ENCODE peak calls at places on chromosomes 7 and 10, in five cellular contexts. N is ovary; E is astrocyte; T is brain microvascular endothelial cell; M is effector memory CD4-positive, alpha-beta T cell. R is an unnamed sample. For H3K36me3, the result is how much of the 10 kb centered on the place peaks cover.

GRCh38 chr10:118459642-118460193 is 117.6 kb upstream of the FAM204A start:
- DNase-seq in E (peak), N (peak), T (peak), M (peak), R (no peak)

GRCh38 chr7:157477550-157478212 is 140.9 kb downstream of the DNAJB6 start:
- DNase-seq in T (no peak), N (no peak), E (no peak), M (no peak), R (no peak)

GRCh38 chr10:47350671-47351640 is 2.8 kb downstream of the RBP3 start:
- DNase-seq in M (no peak), E (no peak), N (no peak), T (no peak), R (no peak)

GRCh38 chr10:34319197-34319846 is 495.8 kb downstream of the PARD3 start:
- DNase-seq in M (no peak), N (peak), E (peak), T (peak), R (no peak)

GRCh38 chr7:34612671-34613070 is 45.3 kb upstream of the NPSR1 start:
- DNase-seq in T (no peak), E (peak), M (no peak), N (no peak), R (no peak)

GRCh38 chr7:74544706-74545469 is 91.2 kb downstream of the GTF2IRD1 start:
- DNase-seq in E (peak), M (no peak), N (no peak), T (peak), R (no peak)

GRCh38 chr10:11236234-11236633 is 218.6 kb downstream of the CELF2 start:
- DNase-seq in T (no peak), N (no peak), E (peak), M (peak), R (no peak)

GRCh38 chr7:94300176-94300835 is 94.4 kb upstream of the COL1A2 start:
- DNase-seq in T (peak), N (no peak), E (no peak), M (no peak), R (no peak)

GRCh38 chr10:97517778-97518561 is 19.2 kb downstream of the UBTD1 start:
- DNase-seq in T (no peak), E (no peak), N (no peak), M (no peak), R (no peak)

GRCh38 chr10:31932838-31933237 is 4.2 kb upstream of the ARHGAP12 start:
- DNase-seq in T (no peak), M (no peak), N (no peak), E (no peak), R (no peak)

GRCh38 chr10:72784551-72785421 is 92.8 kb downstream of the MCU start:
- DNase-seq in N (peak), M (no peak), T (peak), E (peak), R (no peak)

GRCh38 chr10:88282876-88283275 is 300.2 kb downstream of the RNLS start:
- DNase-seq in M (no peak), E (no peak), T (no peak), N (no peak), R (no peak)

GRCh38 chr10:30647089-30647488 is 17.5 kb upstream of the LYZL2 start:
- DNase-seq in N (no peak), T (no peak), M (no peak), E (peak), R (no peak)

GRCh38 chr7:111486472-111487142 is 75.7 kb downstream of the IMMP2L start:
- DNase-seq in T (peak), M (no peak), N (no peak), E (peak), R (no peak)

GRCh38 chr10:71747808-71748523 is 25.4 kb downstream of the VSIR start:
- DNase-seq in N (no peak), M (no peak), T (no peak), E (no peak), R (no peak)

GRCh38 chr10:44069573-44069972 is 315.3 kb downstream of the CXCL12 start:
- DNase-seq in E (peak), M (no peak), T (no peak), N (no peak), R (no peak)

GRCh38 chr7:31082450-31082849 is 30.3 kb downstream of the ADCYAP1R1 start:
- DNase-seq in T (no peak), N (no peak), E (no peak), M (no peak), R (no peak)

GRCh38 chr7:66267249-66267648 is 62.1 kb downstream of the TPST1 start:
- DNase-seq in T (peak), M (no peak), E (peak), N (no peak), R (peak)

GRCh38 chr10:82190432-82191260 is 315.7 kb downstream of the NRG3 start:
- DNase-seq in M (no peak), T (no peak), N (no peak), E (peak), R (no peak)

GRCh38 chr10:28284126-28284525 is 18.7 kb downstream of the MPP7 start:
- DNase-seq in E (no peak), T (no peak), N (no peak), M (no peak), R (no peak)

GRCh38 chr10:101609481-101609880 is 21.4 kb downstream of the DPCD start:
- DNase-seq in M (no peak), N (no peak), T (peak), E (peak), R (no peak)

GRCh38 chr7:26507375-26508068 is 215.9 kb downstream of the SNX10 start:
- DNase-seq in E (no peak), N (no peak), M (no peak), T (no peak), R (no peak)

GRCh38 chr10:37865264-37865663 is 7.9 kb upstream of the ZNF248 start:
- DNase-seq in T (no peak), E (no peak), N (no peak), M (no peak), R (no peak)

GRCh38 chr10:17416442-17417211 is 37.8 kb downstream of the ST8SIA6 start:
- DNase-seq in M (no peak), T (no peak), E (no peak), N (no peak), R (no peak)

DNA sequence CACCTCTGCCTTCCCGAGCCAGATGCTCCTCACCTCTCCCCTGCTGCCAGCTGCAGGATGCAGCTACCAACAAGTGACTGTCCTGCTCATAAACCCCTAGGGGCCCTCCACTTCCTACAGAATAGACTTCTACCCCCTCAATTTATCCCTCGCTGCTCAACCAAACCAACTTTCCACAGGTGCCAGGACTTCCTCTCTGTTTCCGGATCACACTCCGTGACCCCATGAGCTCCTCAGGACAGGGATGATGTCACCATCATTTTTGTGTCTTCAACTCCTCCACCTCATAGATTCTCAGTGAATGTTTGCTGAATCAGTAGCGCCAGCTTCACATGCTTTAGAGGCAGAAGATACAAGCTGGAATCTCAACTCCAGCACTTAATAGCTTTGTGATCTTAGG is 25.8 kb upstream of the ADRB1 start:
- DNase-seq in N (no peak), E (no peak), T (no peak), M (no peak), R (no peak)
- H3K27ac ChIP-seq in N (no peak), E (no peak), T (no peak), M (no peak), R (no peak)

DNA sequence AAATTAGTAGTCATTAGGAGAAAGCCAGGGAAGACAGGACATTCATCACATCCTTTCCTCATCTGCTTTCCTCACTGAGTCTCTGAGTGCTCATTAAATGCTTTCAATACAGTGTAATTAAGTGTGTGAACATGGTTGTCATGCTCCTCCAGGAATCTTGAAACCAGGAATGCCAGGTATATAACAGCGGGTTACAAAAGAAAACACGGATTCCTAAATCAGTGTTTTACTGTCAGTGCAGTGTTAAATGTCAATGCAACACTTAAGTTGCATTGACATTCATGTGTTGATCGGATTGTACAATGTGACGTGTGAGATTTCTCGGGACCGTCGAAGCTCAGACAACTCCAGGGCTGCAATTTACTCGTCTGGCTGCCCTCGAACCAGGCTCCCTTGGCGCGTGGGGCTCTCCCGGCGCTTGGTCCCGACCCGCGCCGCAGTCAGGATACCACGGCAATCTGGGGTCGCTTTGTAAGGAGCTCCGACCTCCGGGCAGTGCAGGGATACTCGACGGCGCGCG is 455 bp upstream of the SPAG6 start:
- DNase-seq in N (no peak), E (no peak), M (no peak), T (no peak), R (no peak)
- H3K4me3 ChIP-seq in N (no peak), E (no peak), M (no peak), T (no peak), R (peak)

GRCh38 chr10:18607979-18608378 is 43.4 kb downstream of the NSUN6 start:
- DNase-seq in M (no peak), T (no peak), N (no peak), E (peak), R (no peak)

GRCh38 chr10:18610517-18610916 is 40.9 kb downstream of the NSUN6 start:
- DNase-seq in M (no peak), T (peak), E (peak), N (no peak), R (no peak)

GRCh38 chr10:18608581-18608980 is 42.8 kb downstream of the NSUN6 start:
- DNase-seq in E (no peak), T (no peak), N (no peak), M (no peak), R (no peak)

GRCh38 chr10:18607503-18607902 is 43.9 kb downstream of the NSUN6 start:
- DNase-seq in T (peak), M (no peak), E (peak), N (no peak), R (peak)

DNA sequence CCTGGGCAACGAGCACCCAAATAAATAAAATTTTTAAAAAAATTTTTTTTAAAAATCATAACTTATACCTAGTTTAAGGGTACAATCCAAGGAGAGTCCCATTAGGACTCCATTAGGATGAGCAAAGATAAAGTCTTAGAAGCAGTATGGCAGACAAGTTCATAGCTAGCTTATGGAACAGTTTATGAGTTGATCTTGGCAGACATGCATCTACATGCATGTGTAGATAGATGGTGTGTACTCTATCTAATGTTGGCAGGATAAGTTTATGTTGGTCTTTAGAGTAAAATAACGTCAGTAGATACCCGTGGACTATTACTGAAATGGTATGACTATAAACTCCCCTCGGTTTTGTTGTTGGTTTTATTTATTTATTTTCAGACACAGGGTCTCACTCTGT is 40.2 kb downstream of the NSUN6 start:
- DNase-seq in T (no peak), E (no peak), N (no peak), M (no peak), R (no peak)
- H3K36me3 ChIP-seq in T (under half), E (under half), N (under half), M (under half), R (under half)

GRCh38 chr10:111126981-111127848 is 50.4 kb downstream of the ADRA2A start:
- DNase-seq in M (no peak), E (no peak), N (no peak), T (no peak), R (no peak)

GRCh38 chr10:111130471-111130870 is 53.6 kb downstream of the ADRA2A start:
- DNase-seq in E (no peak), T (no peak), M (no peak), N (no peak), R (no peak)

GRCh38 chr10:111129348-111129747 is 52.5 kb downstream of the ADRA2A start:
- DNase-seq in M (no peak), E (no peak), N (no peak), T (no peak), R (no peak)

GRCh38 chr10:111128331-111129167 is 51.7 kb downstream of the ADRA2A start:
- DNase-seq in E (peak), T (peak), M (no peak), N (no peak), R (no peak)

GRCh38 chr10:111131168-111131799 is 54.5 kb downstream of the ADRA2A start:
- DNase-seq in N (no peak), E (no peak), M (no peak), T (no peak), R (no peak)
- H3K27ac ChIP-seq in N (no peak), E (no peak), M (no peak), T (no peak), R (no peak)